ENCODE peak calls at places on chromosomes 13 and 19, in ten cellular contexts. J, O, V, P, B, U, D, Z, R and M are unnamed samples.

GRCh38 chr13:46176756-46177155 is 5.2 kb downstream of the LCP1 start:
- ATAC-seq in P (peak; percentile 73), Z (no peak), B (no peak), V (peak; percentile 60), O (no peak), U (peak; percentile 74), J (peak; percentile 63), D (no peak), R (peak; percentile 51), M (no peak)

GRCh38 chr13:43730642-43731041 is 56.1 kb downstream of the ENOX1 start:
- ATAC-seq in R (no peak), P (no peak), B (peak; percentile 57), U (no peak), Z (no peak), O (no peak), J (peak; percentile 31), D (no peak), V (peak; percentile 71), M (peak; percentile 55)

GRCh38 chr13:112510002-112510780 is 77.8 kb downstream of the TUBGCP3 start:
- ATAC-seq in B (peak; percentile 48), U (peak; percentile 85), P (peak; percentile 95), R (peak; percentile 90), O (no peak), Z (peak; percentile 70), J (peak; percentile 77), D (peak; percentile 93), V (peak; percentile 74), M (no peak)

GRCh38 chr13:94308808-94309207 is 170.7 kb downstream of the DCT start:
- ATAC-seq in J (no peak), Z (no peak), O (no peak), R (no peak), V (no peak), P (no peak), D (no peak), B (no peak), U (no peak), M (no peak)

GRCh38 chr19:3113100-3114017 is 19.2 kb downstream of the GNA11 start:
- ATAC-seq in Z (no peak), J (peak; percentile 1), U (no peak), V (peak; percentile 11), B (no peak), D (no peak), P (no peak), R (no peak), O (no peak), M (no peak)

GRCh38 chr13:75766636-75767035 is 130.5 kb downstream of the LMO7 start:
- ATAC-seq in O (peak; percentile 21), R (no peak), P (no peak), U (no peak), D (no peak), V (no peak), B (no peak), J (no peak), Z (no peak), M (no peak)

GRCh38 chr19:18368504-18369222 is 17.3 kb upstream of the GDF15 start:
- ATAC-seq in O (no peak), D (no peak), R (no peak), Z (no peak), U (peak; percentile 12), J (no peak), V (no peak), P (peak; percentile 42), B (no peak), M (no peak)

GRCh38 chr19:8905342-8905741 is 73.2 kb downstream of the MBD3L1 start:
- ATAC-seq in D (no peak), J (no peak), Z (no peak), O (no peak), U (no peak), P (no peak), V (no peak), B (no peak), R (no peak), M (no peak)

GRCh38 chr13:75704194-75704941 is 68.2 kb downstream of the LMO7 start:
- ATAC-seq in O (no peak), Z (peak; percentile 24), D (no peak), R (peak; percentile 59), J (no peak), B (peak; percentile 56), V (no peak), P (peak; percentile 79), U (peak; percentile 78), M (no peak)

GRCh38 chr13:98496239-98496668 is 80.7 kb downstream of the STK24 start:
- ATAC-seq in V (peak; percentile 62), R (peak; percentile 15), U (peak; percentile 50), O (no peak), B (peak; percentile 58), P (peak; percentile 59), J (peak; percentile 68), D (peak; percentile 39), Z (peak; percentile 16), M (peak; percentile 79)

GRCh38 chr13:39481493-39481892 is 121.5 kb downstream of the LHFPL6 start:
- ATAC-seq in R (no peak), V (peak; percentile 80), B (no peak), O (no peak), J (no peak), P (no peak), U (no peak), Z (no peak), D (no peak), M (no peak)

GRCh38 chr19:34534206-34534605 is 52.6 kb downstream of the WTIP start:
- ATAC-seq in J (no peak), U (no peak), Z (no peak), V (no peak), D (no peak), O (no peak), B (no peak), R (no peak), P (no peak), M (no peak)

GRCh38 chr13:40187836-40188591 is 478.4 kb downstream of the FOXO1 start:
- ATAC-seq in D (no peak), J (no peak), R (no peak), V (no peak), B (no peak), Z (no peak), O (peak; percentile 52), P (no peak), U (no peak), M (no peak)

GRCh38 chr13:106700007-106700950 is 132.3 kb upstream of the ARGLU1 start:
- ATAC-seq in D (no peak), O (no peak), R (no peak), J (no peak), P (no peak), V (no peak), B (no peak), U (no peak), Z (no peak), M (no peak)

GRCh38 chr13:27259831-27260230 is 8.5 kb downstream of the RPL21 start:
- ATAC-seq in O (no peak), V (no peak), J (no peak), B (no peak), U (no peak), Z (no peak), R (peak; percentile 40), D (peak; percentile 7), P (peak; percentile 47), M (no peak)

DNA sequence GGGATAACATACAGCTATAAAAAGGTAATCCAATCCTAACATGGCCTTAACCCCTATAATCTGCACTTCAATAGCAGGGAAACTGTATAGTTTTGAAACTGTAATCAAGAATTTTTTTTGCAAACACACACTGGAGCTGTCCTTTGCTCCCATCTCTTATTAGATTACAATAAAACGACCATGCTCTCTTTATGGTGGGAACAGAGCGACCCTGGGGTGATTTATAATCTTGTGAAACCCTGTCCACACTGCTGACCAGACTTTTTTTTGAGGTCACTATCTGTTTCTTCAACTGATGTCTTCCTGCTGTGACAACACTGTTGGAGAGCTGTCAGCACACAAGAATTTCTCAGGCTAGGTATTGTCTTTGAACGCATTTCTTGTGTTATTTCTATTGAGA is 35.3 kb downstream of the DACH1 start:
- ATAC-seq in P (no peak), Z (no peak), O (no peak), R (no peak), V (no peak), B (no peak), J (no peak), U (no peak), D (no peak), M (no peak)
- H3K4me3 ChIP-seq in P (no peak overlapping the region), Z (no peak overlapping the region), O (no peak overlapping the region), R (no peak overlapping the region), V (no peak overlapping the region), B (no peak overlapping the region), J (no peak overlapping the region), U (no peak overlapping the region), D (no peak overlapping the region), M (no peak overlapping the region)

DNA sequence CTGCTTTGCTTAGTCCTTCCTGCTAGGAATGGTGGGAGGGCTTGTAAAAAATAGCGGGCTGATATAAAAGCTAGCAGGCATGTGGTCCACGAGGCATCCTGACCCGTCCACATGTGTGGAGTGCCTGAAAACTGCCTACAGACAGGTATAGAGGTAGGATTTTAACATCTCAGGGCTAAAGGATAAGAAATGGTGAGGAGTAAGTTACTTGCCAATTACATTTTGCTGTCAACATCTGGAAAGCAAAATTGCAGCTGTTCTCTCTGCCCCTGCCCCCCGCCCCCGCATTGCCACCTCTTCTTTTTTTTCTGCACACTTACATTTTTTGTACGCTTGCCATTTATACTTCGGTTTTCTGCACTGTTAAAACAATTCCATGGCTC is 21.0 kb downstream of the NFIX start:
- ATAC-seq in D (no peak), P (no peak), U (no peak), B (no peak), Z (no peak), O (no peak), R (no peak), V (no peak), J (no peak), M (no peak)
- H3K4me1 ChIP-seq in D (peaks cover 47% of the 10 kb centered on the region), P (peaks cover 97% of the 10 kb centered on the region), U (peaks cover 80% of the 10 kb centered on the region), B (peaks cover 75% of the 10 kb centered on the region), Z (peaks cover 16% of the 10 kb centered on the region), O (peaks cover 31% of the 10 kb centered on the region), R (peaks cover 22% of the 10 kb centered on the region), V (peaks cover 86% of the 10 kb centered on the region), J (peaks cover 22% of the 10 kb centered on the region), M (peaks cover 21% of the 10 kb centered on the region)

GRCh38 chr19:45640849-45641273 is 1.7 kb upstream of the EML2 start:
- ATAC-seq in O (no peak), U (no peak), R (no peak), P (no peak), B (no peak), J (no peak), V (no peak), Z (no peak), D (no peak), M (no peak)
- H3K4me3 ChIP-seq in O (peak overlapping the region; percentile 52), U (peak overlapping the region; percentile 45), R (no peak overlapping the region), P (peak overlapping the region; percentile 53), B (no peak overlapping the region), J (no peak overlapping the region), V (no peak overlapping the region), Z (no peak overlapping the region), D (peak overlapping the region; percentile 26), M (no peak overlapping the region)

DNA sequence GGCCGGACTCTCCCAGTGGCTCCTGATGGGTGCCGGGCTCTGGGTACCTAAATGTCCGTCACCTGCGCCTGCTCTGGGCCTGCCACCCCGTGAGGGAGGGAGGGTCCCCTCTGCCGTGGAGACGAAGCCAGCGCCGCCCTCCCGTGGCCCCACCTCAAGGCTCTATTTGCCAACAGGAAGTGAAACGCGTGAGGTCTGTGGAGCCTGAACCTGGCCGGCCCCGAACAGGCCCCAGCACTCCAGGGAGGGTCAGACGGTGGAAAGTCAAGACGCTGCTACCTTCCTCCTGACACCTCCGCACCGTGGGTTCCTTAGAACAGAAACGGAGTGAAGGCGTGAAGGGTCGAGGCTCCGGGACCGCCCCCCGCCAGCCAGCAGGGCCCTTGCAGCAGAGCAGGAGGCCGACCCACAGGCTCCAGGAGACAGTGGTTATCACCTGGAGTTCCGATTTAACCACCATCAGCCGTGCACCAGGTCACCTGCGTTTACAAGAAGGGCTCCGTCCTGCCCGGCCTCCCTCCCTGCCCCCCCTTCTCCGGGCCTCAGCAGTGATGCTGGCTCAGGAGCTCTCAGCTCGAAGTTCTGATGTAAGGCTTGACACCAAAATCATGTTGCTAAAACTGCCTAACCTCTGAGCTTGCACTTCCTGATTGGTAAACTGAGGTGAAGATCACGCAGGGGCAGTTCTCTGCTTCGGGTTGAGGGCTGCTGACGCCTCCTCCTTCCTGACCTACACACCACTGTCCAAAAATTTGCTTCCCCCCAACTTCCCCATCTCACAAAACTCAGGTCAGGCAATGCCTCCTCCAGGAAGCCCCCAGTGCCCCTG is 50.9 kb upstream of the C13orf46 start:
- ATAC-seq in B (no peak), J (no peak), P (peak; percentile 13), R (peak; percentile 18), Z (no peak), U (no peak), O (no peak), D (no peak), V (no peak), M (no peak)
- H3K4me1 ChIP-seq in B (peaks cover 5% of the 10 kb centered on the region), J (peaks cover 5% of the 10 kb centered on the region), P (peaks cover 30% of the 10 kb centered on the region), R (no peaks in the 10 kb centered on the region), Z (peaks cover 9% of the 10 kb centered on the region), U (peaks cover 14% of the 10 kb centered on the region), O (no peaks in the 10 kb centered on the region), D (peaks cover 10% of the 10 kb centered on the region), V (peaks cover 17% of the 10 kb centered on the region), M (peaks cover 38% of the 10 kb centered on the region)